ENCODE peak calls at places on chromosomes 11 and 22, in four cellular contexts. U, N, M and E are unnamed samples. For H3K4me1 and H3K36me3, the result is how much of the 10 kb centered on the place peaks cover.

GRCh38 chr11:92626624-92627023 is 342.8 kb upstream of the MTNR1B start:
- DNase-seq in U (no peak), N (no peak), M (no peak), E (no peak)

GRCh38 chr11:123943738-123944137 is at the start of gene OR6T1:
- DNase-seq in U (no peak), N (no peak), M (no peak), E (no peak)

GRCh38 chr22:34105461-34106062 is 185.3 kb upstream of the LARGE1 start:
- DNase-seq in U (peak), N (no peak), M (peak), E (peak)

GRCh38 chr11:80727315-80727714 is 1286.5 kb upstream of the TENM4 start:
- DNase-seq in U (no peak), N (no peak), M (no peak), E (no peak)

GRCh38 chr11:86473991-86474833 is 99.5 kb downstream of the CCDC81 start:
- DNase-seq in U (no peak), N (no peak), M (peak), E (no peak)

GRCh38 chr22:46659791-46660186 is 39.6 kb downstream of the GRAMD4 start:
- DNase-seq in U (no peak), N (no peak), M (no peak), E (no peak)

GRCh38 chr11:123536690-123537437 is 106.8 kb downstream of the GRAMD1B start:
- DNase-seq in U (no peak), N (no peak), M (no peak), E (no peak)

GRCh38 chr22:29820941-29821789 is 16.9 kb downstream of the ASCC2 start:
- DNase-seq in U (peak), N (peak), M (peak), E (no peak)

GRCh38 chr22:47608421-47608820 is 846.0 kb downstream of the TBC1D22A start:
- DNase-seq in U (no peak), N (no peak), M (no peak), E (no peak)

GRCh38 chr11:116199182-116199581 is 573.6 kb downstream of the BUD13 start:
- DNase-seq in U (no peak), N (no peak), M (peak), E (no peak)

GRCh38 chr11:69374110-69374981 is 80.4 kb downstream of the MYEOV start:
- DNase-seq in U (peak), N (no peak), M (peak), E (peak)

GRCh38 chr11:68757711-68758110 is 6.4 kb upstream of the TESMIN start:
- DNase-seq in U (no peak), N (no peak), M (no peak), E (no peak)

GRCh38 chr11:70099578-70100282 is 21.6 kb downstream of the ANO1 start:
- DNase-seq in U (no peak), N (no peak), M (no peak), E (no peak)

GRCh38 chr11:11143849-11144248 is 209.2 kb downstream of the CSNK2A3 start:
- DNase-seq in U (no peak), N (no peak), M (no peak), E (no peak)

GRCh38 chr22:46336119-46337078 is 885 bp downstream of the TRMU start:
- DNase-seq in U (no peak), N (no peak), M (peak), E (peak)

GRCh38 chr11:101323997-101324396 is 194.4 kb upstream of the PGR start:
- DNase-seq in U (no peak), N (no peak), M (no peak), E (no peak)

GRCh38 chr11:19116315-19116970 is 525 bp upstream of the ZDHHC13 start:
- DNase-seq in U (no peak), N (no peak), M (peak), E (no peak)

GRCh38 chr11:19777032-19777341 is 64.3 kb downstream of the NAV2 start:
- DNase-seq in U (no peak), N (no peak), M (no peak), E (no peak)

GRCh38 chr11:15114501-15115475 is at the start of gene INSC:
- DNase-seq in U (no peak), N (no peak), M (peak), E (no peak)

GRCh38 chr11:62566247-62566646 is 7.4 kb downstream of the EEF1G start:
- DNase-seq in U (no peak), N (no peak), M (no peak), E (no peak)

GRCh38 chr22:22109693-22110466 is 127.3 kb upstream of the TOP3B start:
- DNase-seq in U (no peak), N (no peak), M (no peak), E (no peak)

GRCh38 chr22:41380993-41381328 is 781 bp upstream of the TEF start:
- DNase-seq in U (peak), N (no peak), M (no peak), E (no peak)

GRCh38 chr22:33758125-33758483 is 162.2 kb downstream of the LARGE1 start:
- DNase-seq in U (no peak), N (no peak), M (no peak), E (no peak)

GRCh38 chr11:130583866-130584265 is 135.4 kb downstream of the ADAMTS15 start:
- DNase-seq in U (no peak), N (no peak), M (no peak), E (no peak)

GRCh38 chr11:87819141-87819540 is 356.1 kb downstream of the RAB38 start:
- DNase-seq in U (no peak), N (no peak), M (no peak), E (no peak)

GRCh38 chr11:112281776-112282175 is 21.1 kb upstream of the PLET1 start:
- DNase-seq in U (no peak), N (no peak), M (no peak), E (no peak)

GRCh38 chr11:1223346-1224108 is 661 bp downstream of the MUC5B start:
- DNase-seq in U (peak), N (no peak), M (no peak), E (peak)

GRCh38 chr11:74154621-74155281 is 16.1 kb downstream of the C2CD3 start:
- DNase-seq in U (no peak), N (no peak), M (no peak), E (no peak)

GRCh38 chr11:225734-226453 is 10.2 kb downstream of the SIRT3 start:
- DNase-seq in U (no peak), N (no peak), M (no peak), E (no peak)

GRCh38 chr11:102678022-102678421 is 27.5 kb downstream of the MMP27 start:
- DNase-seq in U (no peak), N (no peak), M (no peak), E (no peak)

GRCh38 chr11:69089258-69089657 is 40.5 kb downstream of the TPCN2 start:
- DNase-seq in U (no peak), N (no peak), M (peak), E (no peak)

GRCh38 chr11:128776434-128777284 is 82.8 kb downstream of the FLI1 start:
- DNase-seq in U (no peak), N (no peak), M (peak), E (peak)

GRCh38 chr11:27694992-27695391 is 5.3 kb downstream of the BDNF start:
- DNase-seq in U (no peak), N (no peak), M (no peak), E (peak)

GRCh38 chr22:38176170-38176741 is 5.4 kb downstream of the PLA2G6 start:
- DNase-seq in U (peak), N (no peak), M (peak), E (no peak)

GRCh38 chr22:38177044-38177443 is 4.6 kb downstream of the PLA2G6 start:
- DNase-seq in U (no peak), N (no peak), M (no peak), E (no peak)

GRCh38 chr22:38180841-38181452 is 683 bp downstream of the PLA2G6 start:
- DNase-seq in U (peak), N (peak), M (peak), E (no peak)

GRCh38 chr22:38175206-38176118 is 6.2 kb downstream of the PLA2G6 start:
- DNase-seq in U (no peak), N (no peak), M (no peak), E (no peak)

DNA sequence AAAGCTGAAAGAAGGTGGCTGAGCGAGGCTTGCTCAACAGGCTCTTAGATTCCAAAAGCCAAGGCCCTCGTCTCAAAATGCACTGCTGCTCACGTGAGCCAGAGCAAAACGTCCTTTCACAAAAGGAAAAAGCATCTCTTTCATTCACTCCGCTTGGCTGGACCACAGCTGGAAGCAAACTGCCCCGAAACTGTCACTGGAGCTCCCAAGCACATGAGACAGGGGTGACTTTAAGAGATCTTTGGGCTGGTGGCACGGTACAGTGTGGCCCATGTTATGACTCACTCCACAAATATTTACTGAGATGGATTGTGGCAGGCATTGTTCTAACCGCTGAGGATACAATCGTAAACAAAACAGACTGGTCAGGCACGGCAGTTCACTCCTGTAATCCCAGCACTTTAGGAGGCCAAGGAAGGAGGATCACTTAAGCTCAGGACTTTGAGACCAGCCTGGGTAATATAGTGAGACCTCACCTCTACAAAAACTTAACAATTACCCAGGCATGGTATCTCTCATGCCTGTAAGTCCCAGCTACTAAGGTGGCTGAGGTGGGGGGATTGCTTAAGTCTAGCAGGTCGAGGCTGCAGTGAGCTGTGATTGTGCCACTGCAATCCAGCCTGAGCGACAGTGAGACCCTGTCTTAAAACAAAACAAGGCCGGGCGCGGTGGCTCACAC is 3.6 kb downstream of the PLA2G6 start:
- DNase-seq in U (no peak), N (no peak), M (peak), E (peak)
- H3K4me1 ChIP-seq in U (half or more), N (under half), M (half or more), E (under half)

DNA sequence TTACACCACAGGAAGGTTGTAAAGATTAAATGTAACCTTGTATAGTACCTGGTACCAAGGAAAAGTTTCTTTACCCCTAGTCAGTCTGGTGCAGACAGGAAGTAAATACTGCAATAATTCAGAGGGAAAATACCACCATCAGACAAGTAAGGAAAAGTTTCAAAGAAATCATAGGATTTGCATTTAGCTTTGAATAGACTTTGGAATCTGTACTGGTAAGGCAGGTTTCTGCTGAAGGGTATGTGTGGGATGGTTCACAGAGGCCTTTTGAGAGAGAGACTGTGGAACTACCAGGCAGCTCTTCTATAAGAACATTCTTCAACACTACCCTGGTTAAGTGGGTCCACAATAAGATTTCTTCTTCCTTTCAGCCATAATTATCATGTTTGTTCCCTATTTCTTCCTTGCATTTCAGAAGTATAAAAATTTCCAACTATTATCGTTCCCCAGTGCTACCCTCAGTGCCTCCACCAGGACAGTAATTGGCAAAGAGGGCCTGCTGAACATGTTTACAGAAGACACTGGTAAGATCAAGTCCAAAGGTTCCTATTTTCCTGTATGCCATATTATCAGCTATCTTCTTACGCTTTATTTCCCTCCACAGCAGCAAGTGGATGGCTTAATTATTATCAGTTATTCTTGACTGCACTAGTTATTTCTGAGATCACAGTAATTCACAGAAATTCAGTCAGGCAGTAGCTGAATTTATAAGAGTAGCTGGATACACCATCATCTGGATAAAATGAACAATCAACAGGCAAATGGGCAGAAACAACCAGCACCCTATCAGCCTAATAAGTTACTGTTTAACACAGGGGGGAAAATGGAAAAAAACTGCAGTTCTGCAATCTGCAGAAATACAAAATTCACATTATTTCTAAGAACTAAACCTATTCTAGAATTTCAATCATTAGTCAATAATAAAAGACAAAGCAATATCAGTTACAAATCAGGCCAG is 48.5 kb downstream of the PITPNB start:
- DNase-seq in U (no peak), N (no peak), M (no peak), E (no peak)
- H3K36me3 ChIP-seq in U (under half), N (under half), M (under half), E (under half)

GRCh38 chr22:37370306-37370979 is 56.8 kb downstream of the ELFN2 start:
- DNase-seq in U (peak), N (no peak), M (peak), E (no peak)

GRCh38 chr22:37373451-37373850 is 53.8 kb downstream of the ELFN2 start:
- DNase-seq in U (no peak), N (no peak), M (no peak), E (no peak)

GRCh38 chr22:37371911-37372310 is 55.4 kb downstream of the ELFN2 start:
- DNase-seq in U (no peak), N (no peak), M (no peak), E (no peak)

GRCh38 chr22:37369536-37369935 is 57.7 kb downstream of the ELFN2 start:
- DNase-seq in U (no peak), N (no peak), M (no peak), E (no peak)

GRCh38 chr22:37371491-37371890 is 55.8 kb downstream of the ELFN2 start:
- DNase-seq in U (no peak), N (no peak), M (no peak), E (no peak)
- H3K4me1 ChIP-seq in U (under half), N (under half), M (under half), E (under half)

GRCh38 chr11:67138922-67139321 is 19.9 kb downstream of the KDM2A start:
- DNase-seq in U (no peak), N (no peak), M (no peak), E (no peak)

DNA sequence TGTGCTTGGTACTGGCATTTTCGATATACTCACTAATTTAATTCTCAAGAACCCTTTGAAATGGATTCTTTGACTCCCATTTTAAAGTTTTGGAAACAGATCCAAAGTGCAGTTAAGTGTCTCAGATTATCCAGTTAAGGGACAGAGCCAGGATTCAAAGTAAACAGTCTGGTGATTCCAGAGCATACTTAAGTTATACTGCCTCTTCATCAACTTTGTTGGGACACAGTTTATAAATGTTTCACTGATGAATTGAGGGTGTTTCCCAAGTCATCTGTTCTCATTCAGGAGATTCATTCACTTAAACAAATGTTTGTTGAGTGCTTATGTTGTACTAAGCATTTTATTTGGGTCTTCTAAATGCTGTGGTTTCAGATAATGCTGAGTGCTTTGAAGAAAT is 17.1 kb downstream of the KDM2A start:
- DNase-seq in U (no peak), N (no peak), M (no peak), E (no peak)
- H3K36me3 ChIP-seq in U (half or more), N (under half), M (half or more), E (under half)

GRCh38 chr11:34905666-34906065 is 10.5 kb downstream of the APIP start:
- DNase-seq in U (no peak), N (no peak), M (no peak), E (no peak)
- H3K4me1 ChIP-seq in U (under half), N (under half), M (under half), E (half or more)

GRCh38 chr11:35116762-35117588 is 22.0 kb upstream of the CD44 start:
- DNase-seq in U (no peak), N (no peak), M (peak), E (no peak)
- H3K36me3 ChIP-seq in U (under half), N (under half), M (under half), E (under half)

GRCh38 chr11:120712014-120712413 is 200.5 kb downstream of the GRIK4 start:
- DNase-seq in U (no peak), N (no peak), M (no peak), E (no peak)

GRCh38 chr11:120710354-120711187 is 199.0 kb downstream of the GRIK4 start:
- DNase-seq in U (peak), N (no peak), M (no peak), E (peak)

GRCh38 chr11:120707663-120708062 is 196.1 kb downstream of the GRIK4 start:
- DNase-seq in U (no peak), N (no peak), M (no peak), E (no peak)

GRCh38 chr11:120708511-120709183 is 197.1 kb downstream of the GRIK4 start:
- DNase-seq in U (no peak), N (no peak), M (no peak), E (no peak)

DNA sequence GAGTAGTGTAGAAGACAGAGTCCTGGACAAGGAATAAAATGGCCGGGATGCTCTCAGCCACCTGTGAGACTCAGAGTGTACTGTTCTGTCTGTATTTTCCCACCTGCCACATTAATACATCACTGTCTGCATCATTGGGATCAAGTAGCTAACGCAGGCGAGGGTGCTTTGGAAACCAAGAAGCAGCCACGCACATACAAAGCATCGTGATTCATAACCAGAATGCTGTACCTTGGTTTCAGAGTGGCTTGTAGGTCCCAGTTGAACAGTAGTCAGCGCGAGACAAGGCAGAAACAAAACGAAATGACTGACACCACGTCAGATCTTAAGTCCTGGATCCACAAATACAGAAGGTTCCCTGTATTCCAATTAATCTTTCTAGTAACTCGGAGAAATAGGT is 198.3 kb downstream of the GRIK4 start:
- DNase-seq in U (no peak), N (no peak), M (no peak), E (no peak)
- H3K4me1 ChIP-seq in U (under half), N (under half), M (under half), E (under half)

GRCh38 chr11:131656839-131657211 is 286.4 kb downstream of the NTM start:
- DNase-seq in U (no peak), N (no peak), M (no peak), E (no peak)
- H3K36me3 ChIP-seq in U (under half), N (under half), M (under half), E (under half)

DNA sequence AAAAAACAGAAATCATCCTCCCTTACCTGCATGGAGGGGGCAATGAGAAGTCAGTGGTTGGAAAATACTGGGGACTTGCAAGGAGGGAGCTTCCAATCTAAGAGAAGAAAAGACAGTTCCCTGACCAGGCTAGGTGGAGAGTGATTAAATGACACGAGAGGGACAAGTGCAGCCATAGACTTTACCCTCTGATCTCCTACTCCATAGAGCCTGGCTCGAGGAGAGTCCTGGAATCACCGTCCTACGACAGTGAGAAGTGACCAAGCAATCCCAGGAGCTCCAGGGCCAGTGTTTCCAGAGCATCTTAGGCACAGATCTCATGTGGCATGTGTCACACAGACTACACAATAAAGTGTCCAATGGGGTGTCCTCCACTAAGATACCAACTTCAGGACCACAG is 25.7 kb downstream of the MYH9 start:
- DNase-seq in U (no peak), N (no peak), M (no peak), E (no peak)
- H3K4me1 ChIP-seq in U (half or more), N (half or more), M (half or more), E (under half)

GRCh38 chr11:117989351-117990102 is 3.3 kb downstream of the IL10RA start:
- DNase-seq in U (peak), N (no peak), M (no peak), E (no peak)

GRCh38 chr11:117993988-117994741 is 8.0 kb downstream of the IL10RA start:
- DNase-seq in U (peak), N (no peak), M (peak), E (no peak)

GRCh38 chr11:117995472-117995871 is 9.3 kb downstream of the IL10RA start:
- DNase-seq in U (no peak), N (no peak), M (no peak), E (no peak)

GRCh38 chr11:117992620-117993019 is 6.4 kb downstream of the IL10RA start:
- DNase-seq in U (no peak), N (no peak), M (no peak), E (no peak)

GRCh38 chr11:117992136-117992535 is 5.9 kb downstream of the IL10RA start:
- DNase-seq in U (no peak), N (no peak), M (no peak), E (no peak)
- H3K36me3 ChIP-seq in U (half or more), N (half or more), M (under half), E (under half)